ENCODE peak calls at places on chromosome 14, in four cellular contexts. One of them, this sample, is unnamed.

GRCh38 chr14:99330316-99331240 is 58.6 kb upstream of the BCL11B start:
- DNase-seq in HCT116: no peak
- DNase-seq in mesenchymal stem cell: no peak
- DNase-seq in aorta: peak; percentile 59
- DNase-seq in this sample: no peak

GRCh38 chr14:105474478-105475268 is at the start of gene CRIP2:
- DNase-seq in aorta: no peak
- DNase-seq in mesenchymal stem cell: peak; percentile 63
- DNase-seq in HCT116: no peak
- DNase-seq in this sample: no peak

GRCh38 chr14:47675489-47676300 is at the start of gene MDGA2:
- DNase-seq in HCT116: no peak
- DNase-seq in aorta: peak; percentile 64
- DNase-seq in mesenchymal stem cell: peak; percentile 74
- DNase-seq in this sample: no peak

GRCh38 chr14:58750321-58751269 is 112.8 kb downstream of the DACT1 start:
- DNase-seq in HCT116: no peak
- DNase-seq in aorta: no peak
- DNase-seq in mesenchymal stem cell: no peak
- DNase-seq in this sample: no peak

GRCh38 chr14:61420326-61420725 is 98.9 kb downstream of the PRKCH start:
- DNase-seq in aorta: no peak
- DNase-seq in HCT116: peak; percentile 6
- DNase-seq in mesenchymal stem cell: no peak
- DNase-seq in this sample: peak; percentile 79

GRCh38 chr14:35927727-35928126 is 101.6 kb downstream of the BRMS1L start:
- DNase-seq in HCT116: no peak
- DNase-seq in aorta: no peak
- DNase-seq in mesenchymal stem cell: no peak
- DNase-seq in this sample: no peak

GRCh38 chr14:29576997-29577396 is 350.6 kb downstream of the PRKD1 start:
- DNase-seq in aorta: no peak
- DNase-seq in HCT116: no peak
- DNase-seq in mesenchymal stem cell: no peak
- DNase-seq in this sample: no peak

GRCh38 chr14:98692832-98693231 is 579.2 kb downstream of the BCL11B start:
- DNase-seq in aorta: no peak
- DNase-seq in HCT116: no peak
- DNase-seq in mesenchymal stem cell: no peak
- DNase-seq in this sample: no peak

GRCh38 chr14:51883232-51883631 is 22.8 kb downstream of the GNG2 start:
- DNase-seq in aorta: no peak
- DNase-seq in mesenchymal stem cell: no peak
- DNase-seq in HCT116: no peak
- DNase-seq in this sample: no peak

DNA sequence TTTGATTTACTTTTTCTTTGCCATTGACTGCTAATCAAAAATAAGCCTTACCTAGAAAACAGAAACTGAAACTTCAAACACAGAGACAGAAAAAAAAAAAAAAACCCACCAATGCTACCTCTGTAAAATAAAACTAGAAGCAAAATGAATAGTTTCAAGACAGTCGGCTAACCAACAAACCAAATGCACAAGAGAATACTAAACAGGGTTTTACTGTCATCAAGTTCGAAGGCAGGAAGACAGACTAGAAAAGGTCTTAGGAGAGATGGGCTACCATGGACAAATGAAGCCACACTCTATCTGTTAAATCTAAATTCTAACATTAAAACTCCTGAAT is 59.5 kb downstream of the SEL1L start:
- DNase-seq in HCT116: no peak
- DNase-seq in aorta: no peak
- DNase-seq in mesenchymal stem cell: no peak
- DNase-seq in this sample: no peak
- H3K4me3 ChIP-seq in HCT116: no peak overlapping the region
- H3K4me3 ChIP-seq in aorta: no peak overlapping the region
- H3K4me3 ChIP-seq in mesenchymal stem cell: no peak overlapping the region
- H3K4me3 ChIP-seq in this sample: no peak overlapping the region

DNA sequence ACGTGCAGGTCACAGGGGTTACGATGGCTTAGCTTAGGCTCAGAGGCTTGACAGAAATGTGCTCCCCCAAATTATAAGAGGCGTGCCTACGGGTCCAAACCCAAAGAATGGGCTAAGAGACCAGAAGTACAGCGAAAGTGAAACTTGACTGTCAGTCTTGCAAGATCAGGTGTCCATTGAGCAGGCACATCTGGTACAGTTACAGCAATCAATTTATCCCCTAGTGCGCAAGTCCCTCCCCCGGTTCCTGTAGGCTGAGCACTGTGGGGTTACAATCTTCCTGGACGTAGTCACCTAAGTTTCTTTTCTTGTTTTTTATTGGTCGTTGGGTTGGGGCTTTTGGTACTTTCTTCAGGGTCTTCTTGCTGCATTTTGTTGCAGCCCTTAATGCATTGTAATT is 134.2 kb downstream of the UNC79 start:
- DNase-seq in mesenchymal stem cell: no peak
- DNase-seq in aorta: no peak
- DNase-seq in HCT116: no peak
- DNase-seq in this sample: no peak
- H3K27ac ChIP-seq in mesenchymal stem cell: no peak overlapping the region
- H3K27ac ChIP-seq in aorta: no peak overlapping the region
- H3K27ac ChIP-seq in HCT116: no peak overlapping the region
- H3K27ac ChIP-seq in this sample: no peak overlapping the region

GRCh38 chr14:92922883-92923743 is at the start of gene CHGA:
- DNase-seq in HCT116: no peak
- DNase-seq in mesenchymal stem cell: peak; percentile 44
- DNase-seq in aorta: peak; percentile 88
- DNase-seq in this sample: peak; percentile 76
- H3K4me3 ChIP-seq in HCT116: no peak within 1 kb of the TSS
- H3K4me3 ChIP-seq in mesenchymal stem cell: no peak within 1 kb of the TSS
- H3K4me3 ChIP-seq in aorta: no peak within 1 kb of the TSS
- H3K4me3 ChIP-seq in this sample: no peak within 1 kb of the TSS

DNA sequence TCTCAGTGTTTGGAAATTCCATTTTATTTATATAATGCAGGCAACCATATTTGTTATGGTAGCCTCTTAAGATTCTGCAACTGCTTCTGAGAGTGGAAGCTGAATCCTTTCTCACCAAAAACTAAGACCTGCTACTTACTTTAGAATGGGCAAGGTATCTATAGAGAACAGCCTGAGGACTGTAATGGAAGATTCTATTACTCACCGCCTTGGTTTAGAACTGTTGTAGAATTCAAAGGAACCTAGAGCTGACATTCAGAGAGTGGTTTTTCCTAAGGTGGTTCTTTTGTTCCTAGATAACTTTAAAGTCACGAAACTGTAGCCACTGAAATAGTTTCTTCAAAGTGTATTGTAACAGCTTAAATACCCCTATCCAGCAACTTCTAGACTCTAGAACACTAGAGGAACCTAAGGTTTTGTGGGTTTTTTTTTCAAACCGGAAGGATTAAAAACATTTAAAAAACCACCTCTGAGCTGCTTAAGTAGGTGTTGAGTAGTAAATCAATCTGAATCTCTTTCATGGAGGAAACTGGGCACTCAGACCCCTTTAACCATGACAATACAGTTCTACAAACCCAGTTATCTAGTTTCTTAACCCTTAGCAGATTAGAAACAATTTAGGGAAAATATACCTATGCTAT is 4.2 kb downstream of the TDP1 start:
- DNase-seq in mesenchymal stem cell: no peak
- DNase-seq in aorta: no peak
- DNase-seq in HCT116: no peak
- DNase-seq in this sample: no peak
- H3K27ac ChIP-seq in mesenchymal stem cell: no peak overlapping the region
- H3K27ac ChIP-seq in aorta: no peak overlapping the region
- H3K27ac ChIP-seq in HCT116: no peak overlapping the region
- H3K27ac ChIP-seq in this sample: no peak overlapping the region